ENCODE peak calls at places on chromosomes 7 and 10, in nine cellular contexts. D is HTR-8/SVneo; B is kidney glomerular epithelial cell; V is activated effector memory CD4-positive, alpha-beta T cell treated with Interleukin-2 at 50 U/mL for 16 hours; P is C1 segment of cervical spinal cord; Y is GM04504; K is activated CD4-positive, alpha-beta T cell treated with anti-CD3 and anti-CD28 coated beads, Interleukin-2, amount 50 U/mL, for 1 hour; G is NCI-H1105 treated with DMSO at 0.1 percent for 48 hours; C is CMK. E is an unnamed sample.

GRCh38 chr10:58998924-58999713 is 177.3 kb upstream of the PHYHIPL start:
- DNase-seq in D (no peak), B (no peak), V (no peak), P (peak; percentile 41), Y (no peak), K (no peak), G (no peak), C (no peak), E (no peak)

GRCh38 chr7:43906327-43907010 is at the start of gene URGCP:
- DNase-seq in D (peak; percentile 61), B (peak; percentile 17), V (peak; percentile 37), P (peak; percentile 30), Y (no peak), K (peak; percentile 55), G (peak; percentile 39), C (no peak), E (peak; percentile 60)

GRCh38 chr7:67723591-67723990 is 727.0 kb downstream of the TYW1 start:
- DNase-seq in D (no peak), B (no peak), V (no peak), P (no peak), Y (no peak), K (no peak), G (no peak), C (no peak), E (no peak)

GRCh38 chr10:234708-235406 is 99.6 kb downstream of the ZMYND11 start:
- DNase-seq in D (no peak), B (no peak), V (no peak), P (no peak), Y (no peak), K (no peak), G (no peak), C (no peak), E (no peak)

GRCh38 chr7:71752171-71752935 is 620.4 kb downstream of the GALNT17 start:
- DNase-seq in D (no peak), B (no peak), V (no peak), P (peak; percentile 38), Y (no peak), K (no peak), G (peak; percentile 18), C (no peak), E (no peak)

GRCh38 chr10:21926949-21927348 is 76.6 kb downstream of the DNAJC1 start:
- DNase-seq in D (peak; percentile 51), B (peak; percentile 95), V (no peak), P (no peak), Y (peak; percentile 84), K (no peak), G (no peak), C (no peak), E (no peak)

GRCh38 chr10:92830478-92831389 is 17.6 kb upstream of the EXOC6 start:
- DNase-seq in D (no peak), B (no peak), V (no peak), P (no peak), Y (no peak), K (no peak), G (no peak), C (peak; percentile 47), E (no peak)

GRCh38 chr10:72292223-72292691 is 18.5 kb downstream of the DDIT4 start:
- DNase-seq in D (no peak), B (no peak), V (no peak), P (no peak), Y (no peak), K (no peak), G (no peak), C (no peak), E (no peak)

GRCh38 chr7:2646680-2647571 is 15.1 kb downstream of the TTYH3 start:
- DNase-seq in D (no peak), B (no peak), V (no peak), P (no peak), Y (no peak), K (no peak), G (no peak), C (no peak), E (no peak)

GRCh38 chr7:1204460-1204859 is 28.2 kb upstream of the UNCX start:
- DNase-seq in D (no peak), B (no peak), V (no peak), P (no peak), Y (no peak), K (no peak), G (no peak), C (no peak), E (no peak)

GRCh38 chr7:77415474-77415821 is 701 bp downstream of the GSAP start:
- DNase-seq in D (no peak), B (no peak), V (peak; percentile 5), P (no peak), Y (no peak), K (peak; percentile 6), G (peak; percentile 54), C (no peak), E (no peak)

GRCh38 chr10:17643339-17643754 is 604 bp upstream of the STAM start:
- DNase-seq in D (peak; percentile 51), B (peak; percentile 94), V (peak; percentile 10), P (peak; percentile 75), Y (peak; percentile 58), K (peak; percentile 20), G (peak; percentile 37), C (no peak), E (no peak)

GRCh38 chr7:5796076-5796475 is 14.6 kb upstream of the RNF216 start:
- DNase-seq in D (no peak), B (no peak), V (no peak), P (no peak), Y (no peak), K (no peak), G (no peak), C (no peak), E (no peak)

GRCh38 chr10:123136806-123137642 is 1.3 kb downstream of the HMX3 start:
- DNase-seq in D (no peak), B (no peak), V (no peak), P (no peak), Y (no peak), K (peak; percentile 27), G (no peak), C (no peak), E (no peak)

GRCh38 chr10:75099952-75100763 is 11.3 kb upstream of the SAMD8 start:
- DNase-seq in D (peak; percentile 86), B (peak; percentile 45), V (peak; percentile 64), P (peak; percentile 44), Y (peak; percentile 28), K (peak; percentile 80), G (no peak), C (peak; percentile 45), E (peak; percentile 0)

GRCh38 chr7:95608344-95609173 is 12.2 kb upstream of the PDK4 start:
- DNase-seq in D (peak; percentile 30), B (peak; percentile 94), V (no peak), P (peak; percentile 47), Y (peak; percentile 99), K (no peak), G (peak; percentile 54), C (peak; percentile 44), E (peak; percentile 73)

GRCh38 chr7:64999165-65000004 is 7.1 kb downstream of the ERV3-1 start:
- DNase-seq in D (no peak), B (no peak), V (no peak), P (no peak), Y (no peak), K (no peak), G (no peak), C (peak; percentile 74), E (no peak)

GRCh38 chr10:114432704-114433103 is 28.4 kb upstream of the AFAP1L2 start:
- DNase-seq in D (no peak), B (no peak), V (no peak), P (no peak), Y (no peak), K (no peak), G (no peak), C (no peak), E (no peak)

GRCh38 chr10:101843032-101843991 is at the start of gene KCNIP2:
- DNase-seq in D (no peak), B (no peak), V (peak; percentile 42), P (no peak), Y (no peak), K (peak; percentile 63), G (peak; percentile 40), C (no peak), E (peak; percentile 4)

GRCh38 chr7:17380696-17381662 is 82.5 kb downstream of the AHR start:
- DNase-seq in D (no peak), B (no peak), V (no peak), P (no peak), Y (no peak), K (no peak), G (no peak), C (no peak), E (no peak)

GRCh38 chr7:52273685-52274610 is 761.5 kb upstream of the POM121L12 start:
- DNase-seq in D (no peak), B (no peak), V (no peak), P (no peak), Y (no peak), K (no peak), G (no peak), C (no peak), E (no peak)

GRCh38 chr7:84009051-84009450 is 185.5 kb downstream of the SEMA3A start:
- DNase-seq in D (no peak), B (no peak), V (no peak), P (no peak), Y (no peak), K (no peak), G (no peak), C (no peak), E (no peak)

GRCh38 chr10:109863775-109864174 is 59.5 kb downstream of the XPNPEP1 start:
- DNase-seq in D (no peak), B (no peak), V (no peak), P (no peak), Y (no peak), K (no peak), G (no peak), C (no peak), E (no peak)

GRCh38 chr10:810351-810846 is 120.9 kb upstream of the DIP2C start:
- DNase-seq in D (peak; percentile 34), B (peak; percentile 1), V (no peak), P (no peak), Y (no peak), K (no peak), G (peak; percentile 27), C (no peak), E (no peak)

GRCh38 chr7:1812693-1813393 is 142.8 kb downstream of the ELFN1 start:
- DNase-seq in D (no peak), B (no peak), V (no peak), P (no peak), Y (no peak), K (no peak), G (no peak), C (no peak), E (no peak)

GRCh38 chr10:114584419-114584818 is 73.7 kb downstream of the ABLIM1 start:
- DNase-seq in D (no peak), B (peak; percentile 5), V (no peak), P (no peak), Y (no peak), K (no peak), G (no peak), C (no peak), E (no peak)

GRCh38 chr10:25226775-25227682 is 52.2 kb downstream of the GPR158 start:
- DNase-seq in D (peak; percentile 20), B (peak; percentile 68), V (no peak), P (no peak), Y (peak; percentile 28), K (no peak), G (peak; percentile 24), C (no peak), E (peak; percentile 1)

GRCh38 chr7:89772276-89772675 is 382.0 kb upstream of the STEAP1 start:
- DNase-seq in D (no peak), B (no peak), V (no peak), P (no peak), Y (no peak), K (no peak), G (no peak), C (no peak), E (no peak)

GRCh38 chr7:81447351-81447952 is 322.4 kb downstream of the HGF start:
- DNase-seq in D (peak; percentile 10), B (peak; percentile 74), V (no peak), P (no peak), Y (peak; percentile 31), K (no peak), G (peak; percentile 57), C (no peak), E (peak; percentile 53)

GRCh38 chr10:75357500-75357899 is 44.1 kb downstream of the ZNF503 start:
- DNase-seq in D (no peak), B (no peak), V (no peak), P (no peak), Y (no peak), K (no peak), G (no peak), C (no peak), E (no peak)

GRCh38 chr10:13787015-13787421 is 200.3 kb downstream of the PRPF18 start:
- DNase-seq in D (peak; percentile 42), B (peak; percentile 84), V (peak; percentile 57), P (no peak), Y (no peak), K (peak; percentile 75), G (no peak), C (no peak), E (no peak)

E was measured in DMS79 treated with DMSO at 0.1 percent for 48 hours.